ENCODE peak calls at places on chromosomes 5 and 9, in four cellular contexts. U, J, P and O are unnamed samples.

GRCh38 chr9:17065062-17065461 is 69.8 kb upstream of the CNTLN start:
- DNase-seq in U (no peak), J (no peak), P (no peak), O (peak)

GRCh38 chr5:112697301-112697700 is 40.4 kb upstream of the APC start:
- DNase-seq in U (no peak), J (no peak), P (no peak), O (no peak)

GRCh38 chr9:117725426-117725887 is 21.3 kb downstream of the TLR4 start:
- DNase-seq in U (no peak), J (no peak), P (no peak), O (no peak)

GRCh38 chr9:127162567-127163365 is 40.3 kb upstream of the ANGPTL2 start:
- DNase-seq in U (no peak), J (no peak), P (no peak), O (peak)

GRCh38 chr5:57175586-57175985 is 1.7 kb downstream of the GPBP1 start:
- DNase-seq in U (peak), J (no peak), P (no peak), O (no peak)

GRCh38 chr5:115389074-115389798 is 92.8 kb upstream of the CCDC112 start:
- DNase-seq in U (peak), J (no peak), P (no peak), O (no peak)

GRCh38 chr5:5331838-5332237 is 90.6 kb upstream of the ICE1 start:
- DNase-seq in U (peak), J (no peak), P (no peak), O (peak)

GRCh38 chr9:134332266-134332665 is 6.0 kb downstream of the RXRA start:
- DNase-seq in U (no peak), J (no peak), P (no peak), O (no peak)

GRCh38 chr9:68996457-68996856 is 17.5 kb downstream of the PRKACG start:
- DNase-seq in U (no peak), J (no peak), P (no peak), O (no peak)

GRCh38 chr9:129458663-129459549 is 162.0 kb downstream of the C9orf50 start:
- DNase-seq in U (peak), J (peak), P (no peak), O (no peak)

GRCh38 chr9:121603028-121603427 is 48.4 kb upstream of the DAB2IP start:
- DNase-seq in U (no peak), J (no peak), P (no peak), O (no peak)

GRCh38 chr5:65364907-65365306 is 116.8 kb downstream of the ADAMTS6 start:
- DNase-seq in U (no peak), J (no peak), P (no peak), O (no peak)

GRCh38 chr9:109253637-109254284 is 67.1 kb downstream of the EPB41L4B start:
- DNase-seq in U (peak), J (no peak), P (peak), O (peak)